ENCODE peak calls at places on chromosomes 6 and 20, in six cellular contexts. One of them, this sample, is unnamed.

GRCh38 chr6:159623156-159623555 is 69.9 kb downstream of the SOD2 start:
- DNase-seq in foreskin melanocyte: no peak
- DNase-seq in NCI-H146: no peak
- DNase-seq in anterior cingulate cortex: no peak
- DNase-seq in foreskin fibroblast: no peak
- DNase-seq in posterior vena cava: no peak
- DNase-seq in this sample: no peak

GRCh38 chr6:26520840-26521484 is 17.2 kb upstream of the HMGN4 start:
- DNase-seq in foreskin melanocyte: peak; percentile 64
- DNase-seq in anterior cingulate cortex: peak; percentile 87
- DNase-seq in posterior vena cava: peak; percentile 95
- DNase-seq in NCI-H146: peak; percentile 86
- DNase-seq in foreskin fibroblast: peak; percentile 93
- DNase-seq in this sample: peak; percentile 88

GRCh38 chr6:129163551-129163950 is 280.6 kb downstream of the LAMA2 start:
- DNase-seq in posterior vena cava: no peak
- DNase-seq in anterior cingulate cortex: no peak
- DNase-seq in foreskin melanocyte: no peak
- DNase-seq in NCI-H146: no peak
- DNase-seq in foreskin fibroblast: no peak
- DNase-seq in this sample: no peak

GRCh38 chr6:131143319-131143718 is 8.1 kb downstream of the AKAP7 start:
- DNase-seq in posterior vena cava: no peak
- DNase-seq in foreskin melanocyte: no peak
- DNase-seq in NCI-H146: no peak
- DNase-seq in foreskin fibroblast: no peak
- DNase-seq in anterior cingulate cortex: no peak
- DNase-seq in this sample: no peak

GRCh38 chr6:93581371-93581770 is 162.0 kb upstream of the EPHA7 start:
- DNase-seq in NCI-H146: peak; percentile 57
- DNase-seq in foreskin melanocyte: no peak
- DNase-seq in foreskin fibroblast: no peak
- DNase-seq in anterior cingulate cortex: no peak
- DNase-seq in posterior vena cava: no peak
- DNase-seq in this sample: no peak

GRCh38 chr6:137820425-137820824 is 46.6 kb upstream of the TNFAIP3 start:
- DNase-seq in anterior cingulate cortex: no peak
- DNase-seq in NCI-H146: no peak
- DNase-seq in foreskin fibroblast: no peak
- DNase-seq in posterior vena cava: no peak
- DNase-seq in foreskin melanocyte: no peak
- DNase-seq in this sample: no peak

GRCh38 chr6:15207923-15208322 is 37.9 kb upstream of the JARID2 start:
- DNase-seq in posterior vena cava: no peak
- DNase-seq in NCI-H146: no peak
- DNase-seq in foreskin melanocyte: peak; percentile 70
- DNase-seq in anterior cingulate cortex: no peak
- DNase-seq in foreskin fibroblast: peak; percentile 19
- DNase-seq in this sample: no peak

GRCh38 chr20:63416109-63416430 is 54.9 kb upstream of the CHRNA4 start:
- DNase-seq in foreskin melanocyte: no peak
- DNase-seq in NCI-H146: no peak
- DNase-seq in posterior vena cava: no peak
- DNase-seq in anterior cingulate cortex: no peak
- DNase-seq in foreskin fibroblast: no peak
- DNase-seq in this sample: no peak

GRCh38 chr6:49052901-49053300 is 410.2 kb downstream of the MMUT start:
- DNase-seq in NCI-H146: no peak
- DNase-seq in anterior cingulate cortex: no peak
- DNase-seq in foreskin fibroblast: no peak
- DNase-seq in posterior vena cava: no peak
- DNase-seq in foreskin melanocyte: no peak
- DNase-seq in this sample: no peak

GRCh38 chr6:41780623-41781301 is at the start of gene PRICKLE4:
- DNase-seq in foreskin fibroblast: peak; percentile 38
- DNase-seq in foreskin melanocyte: no peak
- DNase-seq in anterior cingulate cortex: no peak
- DNase-seq in posterior vena cava: peak; percentile 86
- DNase-seq in NCI-H146: peak; percentile 46
- DNase-seq in this sample: no peak

GRCh38 chr6:143696327-143697000 is 18.7 kb downstream of the PHACTR2 start:
- DNase-seq in foreskin melanocyte: no peak
- DNase-seq in foreskin fibroblast: no peak
- DNase-seq in NCI-H146: no peak
- DNase-seq in posterior vena cava: no peak
- DNase-seq in anterior cingulate cortex: no peak
- DNase-seq in this sample: no peak

GRCh38 chr6:2959909-2960719 is 11.3 kb downstream of the SERPINB6 start:
- DNase-seq in anterior cingulate cortex: no peak
- DNase-seq in foreskin fibroblast: peak; percentile 92
- DNase-seq in NCI-H146: no peak
- DNase-seq in foreskin melanocyte: no peak
- DNase-seq in posterior vena cava: no peak
- DNase-seq in this sample: no peak

GRCh38 chr6:38435330-38435729 is 204.4 kb downstream of the BTBD9 start:
- DNase-seq in anterior cingulate cortex: no peak
- DNase-seq in NCI-H146: no peak
- DNase-seq in foreskin fibroblast: no peak
- DNase-seq in foreskin melanocyte: no peak
- DNase-seq in posterior vena cava: no peak
- DNase-seq in this sample: no peak

GRCh38 chr6:18387061-18387721 is at the start of gene RNF144B:
- DNase-seq in foreskin fibroblast: peak; percentile 92
- DNase-seq in foreskin melanocyte: peak; percentile 67
- DNase-seq in NCI-H146: peak; percentile 90
- DNase-seq in posterior vena cava: peak; percentile 94
- DNase-seq in anterior cingulate cortex: peak; percentile 5
- DNase-seq in this sample: peak; percentile 66